ENCODE peak calls at places on chromosomes 2 and 18, in six cellular contexts. One of them, this sample, is unnamed.

GRCh38 chr18:63677490-63678225 is 16.0 kb upstream of the SERPINB3 start:
- ATAC-seq in HepG2: no peak
- ATAC-seq in upper lobe of left lung: no peak
- ATAC-seq in HCT116: no peak
- ATAC-seq in GM23338: no peak
- ATAC-seq in K562: no peak
- ATAC-seq in this sample: no peak

GRCh38 chr2:232333361-232334135 is 45.0 kb upstream of the ALPP start:
- ATAC-seq in GM23338: peak; percentile 19
- ATAC-seq in HepG2: peak; percentile 49
- ATAC-seq in upper lobe of left lung: no peak
- ATAC-seq in HCT116: peak; percentile 64
- ATAC-seq in K562: no peak
- ATAC-seq in this sample: no peak

GRCh38 chr2:218984239-218985020 is 554 bp downstream of the FEV start:
- ATAC-seq in K562: no peak
- ATAC-seq in HCT116: no peak
- ATAC-seq in HepG2: no peak
- ATAC-seq in GM23338: peak; percentile 15
- ATAC-seq in upper lobe of left lung: no peak
- ATAC-seq in this sample: no peak

GRCh38 chr2:215850380-215850779 is 163.0 kb downstream of the MREG start:
- ATAC-seq in K562: no peak
- ATAC-seq in GM23338: no peak
- ATAC-seq in HCT116: no peak
- ATAC-seq in HepG2: no peak
- ATAC-seq in upper lobe of left lung: no peak
- ATAC-seq in this sample: no peak

GRCh38 chr2:144304127-144304665 is 215.7 kb downstream of the ZEB2 start:
- ATAC-seq in K562: no peak
- ATAC-seq in HCT116: no peak
- ATAC-seq in HepG2: no peak
- ATAC-seq in GM23338: no peak
- ATAC-seq in upper lobe of left lung: no peak
- ATAC-seq in this sample: no peak

GRCh38 chr18:58308463-58308862 is 264.4 kb downstream of the NEDD4L start:
- ATAC-seq in HepG2: peak; percentile 25
- ATAC-seq in K562: no peak
- ATAC-seq in GM23338: no peak
- ATAC-seq in HCT116: no peak
- ATAC-seq in upper lobe of left lung: no peak
- ATAC-seq in this sample: no peak

GRCh38 chr2:26469092-26469710 is 8.7 kb downstream of the OTOF start:
- ATAC-seq in GM23338: peak; percentile 45
- ATAC-seq in HCT116: peak; percentile 70
- ATAC-seq in upper lobe of left lung: no peak
- ATAC-seq in K562: peak; percentile 70
- ATAC-seq in HepG2: peak; percentile 21
- ATAC-seq in this sample: no peak

GRCh38 chr2:214286011-214286410 is 124.8 kb upstream of the VWC2L start:
- ATAC-seq in K562: no peak
- ATAC-seq in upper lobe of left lung: no peak
- ATAC-seq in HepG2: no peak
- ATAC-seq in HCT116: no peak
- ATAC-seq in GM23338: no peak
- ATAC-seq in this sample: no peak

GRCh38 chr2:119305497-119306195 is 61.0 kb downstream of the C2orf76 start:
- ATAC-seq in upper lobe of left lung: no peak
- ATAC-seq in HepG2: peak; percentile 72
- ATAC-seq in K562: no peak
- ATAC-seq in HCT116: no peak
- ATAC-seq in GM23338: no peak
- ATAC-seq in this sample: no peak

GRCh38 chr2:227486688-227487087 is 14.7 kb downstream of the AGFG1 start:
- ATAC-seq in K562: no peak
- ATAC-seq in HCT116: no peak
- ATAC-seq in upper lobe of left lung: no peak
- ATAC-seq in GM23338: no peak
- ATAC-seq in HepG2: no peak
- ATAC-seq in this sample: no peak

GRCh38 chr18:41936471-41937134 is 18.4 kb upstream of the PIK3C3 start:
- ATAC-seq in K562: peak; percentile 41
- ATAC-seq in HCT116: no peak
- ATAC-seq in GM23338: no peak
- ATAC-seq in upper lobe of left lung: no peak
- ATAC-seq in HepG2: no peak
- ATAC-seq in this sample: no peak

GRCh38 chr2:43515807-43516497 is 79.9 kb downstream of the THADA start:
- ATAC-seq in upper lobe of left lung: no peak
- ATAC-seq in HCT116: no peak
- ATAC-seq in HepG2: no peak
- ATAC-seq in GM23338: no peak
- ATAC-seq in K562: peak; percentile 61
- ATAC-seq in this sample: peak; percentile 57

GRCh38 chr2:193627918-193628254 is 1433.2 kb upstream of the TMEFF2 start:
- ATAC-seq in K562: no peak
- ATAC-seq in GM23338: no peak
- ATAC-seq in HepG2: no peak
- ATAC-seq in upper lobe of left lung: no peak
- ATAC-seq in HCT116: no peak
- ATAC-seq in this sample: no peak

GRCh38 chr2:70531419-70532130 is 22.1 kb downstream of the TGFA start:
- ATAC-seq in GM23338: no peak
- ATAC-seq in HCT116: no peak
- ATAC-seq in HepG2: no peak
- ATAC-seq in upper lobe of left lung: no peak
- ATAC-seq in K562: no peak
- ATAC-seq in this sample: no peak

GRCh38 chr2:203105996-203106395 is 91.3 kb downstream of the NBEAL1 start:
- ATAC-seq in HepG2: no peak
- ATAC-seq in HCT116: no peak
- ATAC-seq in upper lobe of left lung: no peak
- ATAC-seq in GM23338: no peak
- ATAC-seq in K562: no peak
- ATAC-seq in this sample: no peak

GRCh38 chr2:70084973-70085710 is 2.1 kb upstream of the PCBP1 start:
- ATAC-seq in K562: peak; percentile 18
- ATAC-seq in upper lobe of left lung: no peak
- ATAC-seq in HCT116: peak; percentile 66
- ATAC-seq in HepG2: no peak
- ATAC-seq in GM23338: peak; percentile 72
- ATAC-seq in this sample: no peak

GRCh38 chr2:186256540-186256939 is 229.5 kb upstream of the ZC3H15 start:
- ATAC-seq in GM23338: peak; percentile 75
- ATAC-seq in HCT116: peak; percentile 64
- ATAC-seq in K562: no peak
- ATAC-seq in HepG2: peak; percentile 80
- ATAC-seq in upper lobe of left lung: no peak
- ATAC-seq in this sample: no peak

DNA sequence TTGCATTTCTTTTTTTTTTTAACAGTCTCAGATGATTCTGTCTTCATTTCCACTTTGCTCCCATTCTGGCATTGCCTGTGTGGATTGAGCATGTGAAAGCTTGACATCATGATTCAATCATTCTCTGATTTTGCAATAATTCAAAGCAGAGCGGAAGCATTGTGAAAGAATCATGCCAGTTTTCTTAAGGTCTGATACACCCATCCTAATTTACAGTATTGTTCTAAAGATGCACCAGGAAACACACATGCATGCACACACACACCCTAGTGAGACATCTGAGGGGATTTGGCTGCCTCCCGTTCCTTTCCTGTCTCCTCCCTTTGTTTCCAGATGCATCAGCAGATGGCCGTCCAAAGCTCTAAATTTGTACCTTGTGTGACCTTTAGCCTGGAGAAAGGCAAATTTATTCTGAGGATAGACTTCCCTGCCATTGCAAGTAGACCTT is 97.3 kb downstream of the FMNL2 start:
- ATAC-seq in HCT116: no peak
- ATAC-seq in HepG2: peak; percentile 43
- ATAC-seq in GM23338: no peak
- ATAC-seq in upper lobe of left lung: peak; percentile 66
- ATAC-seq in K562: no peak
- ATAC-seq in this sample: peak; percentile 83
- TF ChIP-seq POLR2AphosphoS5 in HCT116: no peak
- TF ChIP-seq POLR2AphosphoS5 in HepG2: no peak
- TF ChIP-seq POLR2AphosphoS5 in GM23338: no peak
- TF ChIP-seq POLR2AphosphoS5 in upper lobe of left lung: peak; percentile 85
- TF ChIP-seq POLR2AphosphoS5 in K562: no peak
- TF ChIP-seq POLR2AphosphoS5 in this sample: peak; percentile 61

DNA sequence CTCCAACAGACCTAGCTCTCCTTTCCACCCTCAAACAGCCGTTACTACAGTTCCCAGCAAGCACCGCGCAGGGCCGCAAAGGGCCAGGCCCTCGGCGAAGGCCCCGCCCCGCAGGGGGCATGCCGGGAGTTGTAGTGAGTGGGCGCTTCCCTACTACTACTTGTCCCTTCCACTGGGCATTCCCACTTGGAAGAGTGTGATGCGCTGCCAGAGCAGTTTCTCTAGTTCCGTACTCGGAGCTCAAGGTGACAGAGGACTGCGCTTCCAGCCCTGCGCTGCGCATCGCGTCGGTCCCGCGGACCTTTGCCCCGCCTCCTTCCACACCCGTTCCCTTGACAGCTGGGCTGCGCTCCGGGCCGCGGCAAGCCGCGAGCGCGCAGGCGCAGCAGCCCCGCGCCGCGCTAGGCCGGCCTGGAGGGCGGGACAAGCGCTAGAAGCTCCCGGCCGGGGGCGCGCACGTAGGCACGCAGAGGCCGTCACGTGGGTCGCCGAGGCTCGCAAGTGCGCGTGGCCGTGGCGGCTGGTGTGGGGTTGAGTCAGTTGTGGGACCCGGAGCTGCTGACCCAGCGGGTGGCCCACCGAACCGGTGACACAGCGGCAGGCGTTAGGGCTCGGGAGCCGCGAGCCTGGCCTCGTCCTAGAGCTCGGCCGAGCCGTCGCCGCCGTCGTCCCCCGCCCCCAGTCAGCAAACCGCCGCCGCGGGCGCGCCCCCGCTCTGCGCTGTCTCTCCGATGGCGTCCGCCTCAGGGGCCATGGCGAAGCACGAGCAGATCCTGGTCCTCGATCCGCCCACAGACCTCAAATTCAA is at the start of gene VAPA:
- ATAC-seq in K562: peak; percentile 81
- ATAC-seq in HCT116: peak; percentile 87
- ATAC-seq in GM23338: peak; percentile 89
- ATAC-seq in upper lobe of left lung: peak; percentile 97
- ATAC-seq in HepG2: peak; percentile 94
- ATAC-seq in this sample: peak; percentile 97
- TF ChIP-seq POLR2AphosphoS5 in K562: peak; percentile 78
- TF ChIP-seq POLR2AphosphoS5 in HCT116: peak; percentile 82
- TF ChIP-seq POLR2AphosphoS5 in GM23338: peak; percentile 86
- TF ChIP-seq POLR2AphosphoS5 in upper lobe of left lung: peak; percentile 98
- TF ChIP-seq POLR2AphosphoS5 in HepG2: peak; percentile 75
- TF ChIP-seq POLR2AphosphoS5 in this sample: peak; percentile 99

GRCh38 chr18:74497778-74498177 is 1.6 kb downstream of the CNDP2 start:
- ATAC-seq in GM23338: no peak
- ATAC-seq in upper lobe of left lung: no peak
- ATAC-seq in K562: no peak
- ATAC-seq in HCT116: no peak
- ATAC-seq in HepG2: no peak
- ATAC-seq in this sample: no peak
- TF ChIP-seq POLR2AphosphoS5 in GM23338: no peak
- TF ChIP-seq POLR2AphosphoS5 in upper lobe of left lung: no peak
- TF ChIP-seq POLR2AphosphoS5 in K562: no peak
- TF ChIP-seq POLR2AphosphoS5 in HCT116: no peak
- TF ChIP-seq POLR2AphosphoS5 in HepG2: no peak
- TF ChIP-seq POLR2AphosphoS5 in this sample: no peak

DNA sequence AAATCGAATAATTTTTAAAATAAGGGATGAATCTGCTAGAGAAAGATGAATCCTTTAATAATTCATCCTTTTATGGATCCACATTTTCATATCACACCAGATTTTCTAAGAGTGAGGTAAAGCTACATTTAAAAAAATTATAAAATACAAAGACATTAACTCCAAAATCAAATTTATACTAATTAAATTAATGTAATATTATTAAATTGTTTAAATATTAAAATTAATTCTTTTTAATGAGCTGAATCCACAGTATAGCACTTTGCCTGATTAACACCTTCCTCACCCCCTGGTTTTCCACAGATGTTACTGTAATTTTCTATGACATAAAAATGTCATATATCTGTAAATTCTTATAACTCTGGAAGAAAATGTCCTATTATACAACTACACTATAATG is 26.2 kb downstream of the ZRANB3 start:
- ATAC-seq in HCT116: no peak
- ATAC-seq in HepG2: no peak
- ATAC-seq in K562: no peak
- ATAC-seq in GM23338: no peak
- ATAC-seq in upper lobe of left lung: no peak
- ATAC-seq in this sample: no peak
- TF ChIP-seq POLR2AphosphoS5 in HCT116: no peak
- TF ChIP-seq POLR2AphosphoS5 in HepG2: no peak
- TF ChIP-seq POLR2AphosphoS5 in K562: no peak
- TF ChIP-seq POLR2AphosphoS5 in GM23338: no peak
- TF ChIP-seq POLR2AphosphoS5 in upper lobe of left lung: no peak
- TF ChIP-seq POLR2AphosphoS5 in this sample: no peak

GRCh38 chr2:109223490-109223889 is 94.5 kb downstream of the SH3RF3 start:
- ATAC-seq in HepG2: no peak
- ATAC-seq in upper lobe of left lung: peak; percentile 23
- ATAC-seq in K562: no peak
- ATAC-seq in HCT116: no peak
- ATAC-seq in GM23338: peak; percentile 36
- ATAC-seq in this sample: no peak
- TF ChIP-seq POLR2AphosphoS5 in HepG2: no peak
- TF ChIP-seq POLR2AphosphoS5 in upper lobe of left lung: no peak
- TF ChIP-seq POLR2AphosphoS5 in K562: no peak
- TF ChIP-seq POLR2AphosphoS5 in HCT116: no peak
- TF ChIP-seq POLR2AphosphoS5 in GM23338: no peak
- TF ChIP-seq POLR2AphosphoS5 in this sample: no peak

DNA sequence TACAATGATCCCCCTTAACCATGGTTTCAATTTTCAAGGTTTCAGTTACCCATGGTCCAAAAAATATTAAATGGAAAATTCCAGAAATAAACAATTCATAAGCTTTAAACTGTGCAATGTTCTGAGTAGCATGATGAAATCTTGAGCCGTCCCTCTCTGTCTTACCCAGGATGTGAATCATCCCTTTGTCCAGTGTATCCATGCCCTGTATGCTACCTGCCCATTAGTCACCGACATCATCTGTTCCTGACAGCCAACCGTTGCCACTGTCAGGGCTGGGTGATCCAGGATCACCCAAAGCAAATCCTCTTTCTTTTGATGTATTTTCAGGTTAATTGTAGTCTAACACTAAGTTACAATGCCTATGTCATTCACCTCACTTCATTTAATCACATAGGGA is 15.7 kb upstream of the OLA1 start:
- ATAC-seq in upper lobe of left lung: no peak
- ATAC-seq in HCT116: peak; percentile 99
- ATAC-seq in HepG2: peak; percentile 91
- ATAC-seq in K562: peak; percentile 61
- ATAC-seq in GM23338: no peak
- ATAC-seq in this sample: no peak
- TF ChIP-seq POLR2AphosphoS5 in upper lobe of left lung: no peak
- TF ChIP-seq POLR2AphosphoS5 in HCT116: peak; percentile 73
- TF ChIP-seq POLR2AphosphoS5 in HepG2: no peak
- TF ChIP-seq POLR2AphosphoS5 in K562: no peak
- TF ChIP-seq POLR2AphosphoS5 in GM23338: no peak
- TF ChIP-seq POLR2AphosphoS5 in this sample: no peak

GRCh38 chr18:69754108-69754507 is 193.6 kb downstream of the CD226 start:
- ATAC-seq in K562: no peak
- ATAC-seq in HepG2: no peak
- ATAC-seq in upper lobe of left lung: no peak
- ATAC-seq in HCT116: no peak
- ATAC-seq in GM23338: no peak
- ATAC-seq in this sample: no peak
- TF ChIP-seq POLR2AphosphoS5 in K562: no peak
- TF ChIP-seq POLR2AphosphoS5 in HepG2: no peak
- TF ChIP-seq POLR2AphosphoS5 in upper lobe of left lung: no peak
- TF ChIP-seq POLR2AphosphoS5 in HCT116: no peak
- TF ChIP-seq POLR2AphosphoS5 in GM23338: no peak
- TF ChIP-seq POLR2AphosphoS5 in this sample: no peak

This sample was measured in gastroesophageal sphincter.